ENCODE peak calls at places on chromosomes 7 and 10, in eight cellular contexts. R is RWPE2; I is GM12892; Y is RWPE1; G is CD4-positive, alpha-beta T cell; H is HuH-7.5; A is iris pigment epithelial cell; Z is MCF 10A. U is an unnamed sample.

GRCh38 chr10:88386204-88386877 is 196.8 kb downstream of the RNLS start:
- DNase-seq in R (no peak), I (no peak), Y (peak), G (no peak), H (no peak), A (peak), Z (peak), U (no peak)

GRCh38 chr10:92219516-92219915 is 71.4 kb downstream of the CPEB3 start:
- DNase-seq in R (no peak), I (no peak), Y (no peak), G (no peak), H (no peak), A (no peak), Z (no peak), U (no peak)

GRCh38 chr7:3289996-3290395 is 11.1 kb upstream of the SDK1 start:
- DNase-seq in R (no peak), I (no peak), Y (no peak), G (no peak), H (no peak), A (peak), Z (no peak), U (no peak)

GRCh38 chr10:50409965-50410811 is 158.9 kb upstream of the ASAH2 start:
- DNase-seq in R (no peak), I (no peak), Y (no peak), G (no peak), H (no peak), A (peak), Z (no peak), U (no peak)

GRCh38 chr7:125878990-125879389 is 949.4 kb upstream of the POT1 start:
- DNase-seq in R (no peak), I (no peak), Y (no peak), G (no peak), H (no peak), A (no peak), Z (no peak), U (no peak)

GRCh38 chr7:85710960-85711359 is 524.1 kb upstream of the SEMA3D start:
- DNase-seq in R (no peak), I (no peak), Y (no peak), G (no peak), H (no peak), A (no peak), Z (no peak), U (no peak)

GRCh38 chr10:11178606-11179221 is 161.0 kb downstream of the CELF2 start:
- DNase-seq in R (no peak), I (peak), Y (no peak), G (peak), H (no peak), A (no peak), Z (no peak), U (no peak)

GRCh38 chr7:94348142-94348541 is 46.6 kb upstream of the COL1A2 start:
- DNase-seq in R (no peak), I (no peak), Y (no peak), G (no peak), H (no peak), A (peak), Z (peak), U (no peak)

GRCh38 chr10:23656735-23657134 is 217.9 kb downstream of the OTUD1 start:
- DNase-seq in R (no peak), I (no peak), Y (peak), G (no peak), H (no peak), A (peak), Z (peak), U (no peak)

GRCh38 chr7:78232806-78233205 is 434.2 kb downstream of the PHTF2 start:
- DNase-seq in R (no peak), I (no peak), Y (no peak), G (no peak), H (no peak), A (no peak), Z (no peak), U (no peak)

GRCh38 chr10:5447611-5448071 is 35.3 kb downstream of the NET1 start:
- DNase-seq in R (no peak), I (no peak), Y (no peak), G (no peak), H (no peak), A (peak), Z (no peak), U (no peak)

GRCh38 chr7:132656846-132657776 is 80.8 kb upstream of the PLXNA4 start:
- DNase-seq in R (no peak), I (no peak), Y (peak), G (no peak), H (no peak), A (peak), Z (peak), U (no peak)

GRCh38 chr7:157502701-157503111 is 165.9 kb downstream of the DNAJB6 start:
- DNase-seq in R (no peak), I (no peak), Y (no peak), G (peak), H (no peak), A (peak), Z (no peak), U (no peak)

GRCh38 chr7:141462958-141463357 is 88.3 kb upstream of the AGK start:
- DNase-seq in R (no peak), I (no peak), Y (no peak), G (no peak), H (no peak), A (no peak), Z (peak), U (no peak)

GRCh38 chr7:33157311-33157710 is 27.9 kb downstream of the BBS9 start:
- DNase-seq in R (no peak), I (no peak), Y (no peak), G (no peak), H (no peak), A (peak), Z (no peak), U (no peak)